ENCODE peak calls at places on chromosomes 7 and 10, in eight cellular contexts. C is occipital lobe; X is foreskin fibroblast; A is NCI-H1105 treated with DMSO at 0.1 percent for 48 hours; Y is stimulated activated CD4-positive, alpha-beta T cell treated with anti-CD3 and anti-CD28 coated beads, TNF-alpha, amount 100 ng/mL, for 48 hours; I is T1000; E is stimulated activated CD8-positive, alpha-beta memory T cell treated with anti-CD3 and anti-CD28 coated beads, Interleukin-2, amount 100 ng/mL, for 1 hour; H is AG08395. W is an unnamed sample.
A peak's percentile ranks its signal among the peaks of the same experiment; 100 is the strongest.

GRCh38 chr10:112307631-112308502 is 24.7 kb downstream of the TECTB start:
- DNase-seq in Y (no peak), C (no peak), E (no peak), H (peak; percentile 82), A (peak; percentile 28), X (no peak), I (no peak), W (no peak)

GRCh38 chr10:121057291-121057690 is 206.1 kb downstream of the WDR11 start:
- DNase-seq in A (no peak), C (no peak), X (no peak), E (no peak), I (no peak), Y (no peak), H (no peak), W (no peak)

GRCh38 chr7:151877911-151878835 is 1.3 kb upstream of the PRKAG2 start:
- DNase-seq in X (no peak), H (no peak), C (no peak), A (no peak), Y (no peak), E (no peak), I (no peak), W (no peak)

GRCh38 chr7:73779517-73779916 is 9.4 kb upstream of the CLDN3 start:
- DNase-seq in A (no peak), E (no peak), C (no peak), H (no peak), I (no peak), Y (no peak), X (no peak), W (no peak)

GRCh38 chr10:11160982-11161554 is 143.4 kb downstream of the CELF2 start:
- DNase-seq in X (no peak), I (no peak), C (no peak), E (no peak), Y (no peak), A (no peak), H (no peak), W (no peak)

GRCh38 chr10:113487154-113487553 is 65.7 kb upstream of the HABP2 start:
- DNase-seq in Y (no peak), E (no peak), X (no peak), A (no peak), C (no peak), I (no peak), H (peak; percentile 1), W (no peak)

GRCh38 chr10:127867805-127868204 is 24.9 kb downstream of the CLRN3 start:
- DNase-seq in E (no peak), A (no peak), H (no peak), I (no peak), X (no peak), Y (no peak), C (no peak), W (no peak)

GRCh38 chr7:44220732-44221131 is 20.0 kb downstream of the YKT6 start:
- DNase-seq in X (no peak), I (no peak), E (no peak), H (no peak), C (no peak), A (no peak), Y (no peak), W (no peak)

GRCh38 chr10:42984761-42985325 is 92.0 kb upstream of the RET start:
- DNase-seq in A (no peak), I (no peak), H (no peak), C (no peak), E (no peak), X (no peak), Y (no peak), W (no peak)

GRCh38 chr10:23693895-23694294 is 255.0 kb downstream of the OTUD1 start:
- DNase-seq in I (no peak), C (no peak), X (no peak), A (no peak), E (no peak), Y (no peak), H (no peak), W (no peak)

GRCh38 chr7:108135446-108136190 is 5.5 kb upstream of the LAMB4 start:
- DNase-seq in I (no peak), Y (peak; percentile 15), A (no peak), X (no peak), E (no peak), C (no peak), H (no peak), W (no peak)

GRCh38 chr7:6256709-6257535 is 15.5 kb downstream of the CYTH3 start:
- DNase-seq in C (no peak), H (peak; percentile 62), E (no peak), A (no peak), Y (no peak), X (peak; percentile 70), I (no peak), W (no peak)

GRCh38 chr7:138934861-138935260 is 46.3 kb downstream of the KIAA1549 start:
- DNase-seq in E (no peak), A (no peak), H (peak; percentile 45), Y (no peak), I (no peak), X (peak; percentile 52), C (no peak), W (peak; percentile 46)

GRCh38 chr7:28586736-28587135 is 174.4 kb downstream of the CREB5 start:
- DNase-seq in A (no peak), X (no peak), E (no peak), H (no peak), I (no peak), C (no peak), Y (no peak), W (no peak)

W was measured in pulmonary artery endothelial cell.